ENCODE peak calls at places on chromosomes 3 and 15, in four cellular contexts. V is AG09319, R is upper lobe of right lung, S is IMR-90. A is an unnamed sample.

GRCh38 chr15:62147149-62148013 is 17.7 kb downstream of the C2CD4B start:
- DNase-seq in V (no peak), R (no peak), S (no peak), A (no peak)

GRCh38 chr3:50599716-50600118 is 11.9 kb downstream of the CISH start:
- DNase-seq in V (no peak), R (no peak), S (no peak), A (no peak)

GRCh38 chr15:89356634-89357298 is 22.1 kb upstream of the POLG start:
- DNase-seq in V (no peak), R (no peak), S (no peak), A (no peak)

GRCh38 chr15:62877276-62877857 is 165.2 kb upstream of the TPM1 start:
- DNase-seq in V (no peak), R (no peak), S (no peak), A (no peak)

GRCh38 chr3:24237971-24238767 is 256.5 kb downstream of the THRB start:
- DNase-seq in V (peak), R (no peak), S (peak), A (no peak)

GRCh38 chr3:14511971-14512943 is 27.9 kb downstream of the GRIP2 start:
- DNase-seq in V (no peak), R (peak), S (no peak), A (peak)

GRCh38 chr3:133457465-133458067 is 57.7 kb downstream of the BFSP2 start:
- DNase-seq in V (no peak), R (no peak), S (no peak), A (no peak)

GRCh38 chr3:134796313-134797079 is 1.4 kb downstream of the EPHB1 start:
- DNase-seq in V (no peak), R (no peak), S (no peak), A (no peak)

GRCh38 chr15:25362545-25362944 is 76.3 kb downstream of the UBE3A start:
- DNase-seq in V (no peak), R (no peak), S (no peak), A (no peak)

DNA sequence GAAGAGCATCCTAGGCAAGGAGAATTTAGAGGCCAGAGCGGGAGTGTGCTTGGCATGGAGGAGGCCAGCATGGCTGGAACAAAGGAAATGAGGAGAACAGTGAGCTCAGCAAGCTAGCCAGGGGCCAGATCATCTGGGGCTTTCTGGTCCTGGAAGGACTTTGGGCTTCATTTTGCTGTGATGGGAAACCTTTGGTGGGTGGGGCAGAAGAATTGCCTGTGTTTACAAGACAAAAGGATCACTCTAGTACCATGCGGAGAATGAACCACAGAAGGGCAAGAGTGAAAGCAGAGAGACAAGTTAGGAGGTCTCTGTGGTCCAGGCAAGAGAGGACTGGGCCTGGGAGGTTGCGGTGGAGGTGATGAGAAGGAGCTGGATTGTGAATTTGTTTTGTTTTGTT is 61.6 kb upstream of the FOXP1 start:
- DNase-seq in V (no peak), R (no peak), S (no peak), A (no peak)
- TF ChIP-seq CTCF in V (no peak), R (no peak), S (no peak), A (no peak)

GRCh38 chr3:142228964-142229363 is 3.6 kb upstream of the GK5 start:
- DNase-seq in V (no peak), R (no peak), S (no peak), A (no peak)

GRCh38 chr3:142225885-142226215 is 465 bp upstream of the GK5 start:
- DNase-seq in V (no peak), R (no peak), S (no peak), A (no peak)

GRCh38 chr3:142224482-142225072 is 808 bp downstream of the GK5 start:
- DNase-seq in V (no peak), R (no peak), S (no peak), A (no peak)

GRCh38 chr3:142223282-142223681 is 2.1 kb downstream of the GK5 start:
- DNase-seq in V (no peak), R (no peak), S (no peak), A (no peak)

GRCh38 chr3:142226474-142226873 is 1.1 kb upstream of the GK5 start:
- DNase-seq in V (no peak), R (no peak), S (no peak), A (no peak)
- TF ChIP-seq CTCF in V (no peak), R (no peak), S (peak), A (peak)

DNA sequence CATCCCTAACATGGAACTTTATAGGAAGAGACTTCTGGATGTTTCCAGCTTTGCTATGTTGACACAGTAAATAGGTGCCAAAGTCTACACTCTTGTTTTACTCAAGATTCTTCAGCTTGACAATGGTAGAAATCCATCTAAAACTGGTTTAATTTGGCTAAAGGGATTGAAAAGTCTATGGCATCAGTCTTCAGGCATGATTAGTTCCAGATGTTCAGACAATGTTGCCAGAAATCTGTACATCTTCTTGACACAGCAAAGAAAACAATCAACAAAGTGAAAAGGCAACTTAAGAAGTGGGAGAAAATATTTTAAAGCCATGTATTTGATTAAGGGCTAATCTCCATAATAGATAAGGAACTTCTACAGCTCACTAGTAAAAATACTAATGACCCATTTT is 130.5 kb downstream of the LRRC3B start:
- DNase-seq in V (no peak), R (no peak), S (no peak), A (no peak)
- TF ChIP-seq CTCF in V (no peak), R (no peak), S (no peak), A (no peak)

DNA sequence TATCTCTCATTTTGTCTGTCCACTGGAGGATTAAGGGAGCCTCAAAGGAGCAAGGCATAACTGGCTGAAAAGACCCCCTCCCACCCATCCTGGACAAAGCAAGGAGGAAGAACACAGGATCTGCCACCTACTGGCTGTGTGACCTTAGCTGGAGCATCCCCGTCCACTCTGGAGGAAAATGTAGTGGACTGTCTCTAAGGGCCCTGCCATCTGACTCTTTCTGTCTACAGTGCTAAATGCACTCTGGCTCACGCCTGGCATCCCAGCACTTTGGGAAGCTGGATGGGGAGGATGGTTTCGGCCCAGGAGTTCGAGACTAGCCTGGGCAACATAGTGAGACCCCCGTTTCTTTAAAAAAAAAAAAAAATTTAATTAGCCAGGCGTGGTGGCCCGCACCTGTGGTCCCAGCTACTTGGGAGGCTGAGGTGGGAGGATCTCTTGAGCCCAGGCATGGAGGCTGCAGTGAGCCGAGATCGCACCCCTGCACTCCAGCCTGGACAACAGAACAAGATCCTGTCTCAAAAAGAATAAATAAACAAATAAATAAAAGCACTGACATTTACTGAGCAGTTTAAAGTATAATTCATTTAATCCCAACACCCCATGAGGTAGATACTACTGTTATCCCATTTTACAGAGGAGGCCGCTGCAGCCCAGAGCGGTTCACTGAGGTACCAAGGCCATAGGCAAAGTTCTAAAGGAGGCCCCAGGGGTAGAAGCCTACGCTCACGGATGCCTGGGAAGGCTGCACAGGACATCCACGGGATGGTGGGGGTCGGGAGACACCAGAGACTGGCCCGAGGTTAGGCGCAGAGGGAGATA is 1.1 kb downstream of the TBC1D2B start:
- DNase-seq in V (no peak), R (no peak), S (no peak), A (no peak)
- TF ChIP-seq CTCF in V (peak), R (no peak), S (peak), A (peak)

GRCh38 chr3:111321786-111322185 is 220.2 kb upstream of the CD96 start:
- DNase-seq in V (no peak), R (no peak), S (no peak), A (no peak)

GRCh38 chr3:111324142-111324541 is 217.9 kb upstream of the CD96 start:
- DNase-seq in V (no peak), R (no peak), S (no peak), A (no peak)

GRCh38 chr3:111326144-111326995 is 215.6 kb upstream of the CD96 start:
- DNase-seq in V (peak), R (no peak), S (peak), A (no peak)

GRCh38 chr3:111324645-111325044 is 217.4 kb upstream of the CD96 start:
- DNase-seq in V (no peak), R (no peak), S (no peak), A (no peak)

GRCh38 chr3:111325160-111325707 is 216.8 kb upstream of the CD96 start:
- DNase-seq in V (no peak), R (no peak), S (peak), A (no peak)
- TF ChIP-seq CTCF in V (no peak), R (no peak), S (no peak), A (no peak)

DNA sequence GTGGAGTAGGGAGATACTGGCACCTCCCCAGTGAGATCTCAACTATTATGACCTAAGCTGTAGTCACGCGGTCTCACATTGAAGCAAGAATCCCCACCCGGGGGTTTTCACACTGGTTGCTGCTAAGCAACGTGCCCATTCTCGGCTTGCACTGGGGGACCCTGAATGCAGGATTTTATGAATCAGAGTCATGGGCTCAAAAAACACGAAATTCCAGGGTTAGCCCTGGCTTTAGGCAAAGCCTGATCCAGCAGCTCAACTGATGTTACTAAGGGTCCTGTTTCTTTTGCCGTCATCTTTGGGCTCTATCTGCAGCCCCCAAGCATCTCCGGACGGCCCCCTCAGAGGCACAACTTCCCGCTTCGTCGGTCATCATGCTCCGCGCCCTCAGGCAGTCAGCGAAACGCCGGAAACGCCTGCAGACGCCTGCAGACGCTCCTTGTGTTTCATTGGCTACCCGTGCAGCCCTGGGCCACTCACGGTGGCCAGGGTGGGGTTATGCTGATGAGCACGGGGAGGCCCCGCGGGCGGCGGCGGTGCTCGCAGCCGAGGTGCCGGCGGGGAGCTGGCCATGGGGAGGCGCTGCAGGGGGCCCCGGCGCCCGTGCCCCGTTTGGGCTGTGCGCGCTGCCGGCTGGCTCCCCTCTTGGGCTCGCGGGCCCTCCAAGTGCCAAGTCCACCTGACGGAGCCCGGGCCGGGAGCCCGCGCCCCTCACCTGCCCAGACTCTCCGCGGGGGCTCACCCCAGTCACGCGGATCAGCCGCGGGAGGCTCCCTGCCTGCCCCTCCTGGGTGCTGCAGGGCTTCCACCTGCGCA is 25.8 kb downstream of the EFCC1 start:
- DNase-seq in V (no peak), R (peak), S (peak), A (peak)
- TF ChIP-seq CTCF in V (peak), R (peak), S (peak), A (peak)